ENCODE peak calls at places on chromosomes 4 and X, in nine cellular contexts. S is endodermal cell, I is heart left ventricle, L is GM23338, O is H1, D is SJSA1, V is pancreas, P is astrocyte, U is A549. R is an unnamed sample.

GRCh38 chrX:65522739-65523372 is 11.7 kb downstream of the LAS1L start:
- DNase-seq in S (no peak), I (no peak), L (no peak), O (no peak), D (no peak), V (no peak), P (peak; percentile 19), U (no peak), R (no peak)

GRCh38 chr4:8820178-8821102 is 51.2 kb downstream of the HMX1 start:
- DNase-seq in S (peak; percentile 35), I (no peak), L (no peak), O (no peak), D (no peak), V (peak; percentile 59), P (no peak), U (no peak), R (peak; percentile 15)

GRCh38 chr4:51885371-51885770 is 42.4 kb downstream of the DCUN1D4 start:
- DNase-seq in S (peak; percentile 73), I (no peak), L (peak; percentile 77), O (no peak), D (peak; percentile 11), V (no peak), P (peak; percentile 20), U (peak; percentile 19), R (no peak)

GRCh38 chrX:131577999-131578734 is 34.3 kb downstream of the OR13H1 start:
- DNase-seq in S (no peak), I (no peak), L (peak; percentile 7), O (no peak), D (no peak), V (no peak), P (no peak), U (peak; percentile 64), R (no peak)

GRCh38 chr4:3612275-3612674 is 80.1 kb upstream of the LRPAP1 start:
- DNase-seq in S (no peak), I (no peak), L (no peak), O (no peak), D (no peak), V (no peak), P (no peak), U (no peak), R (no peak)

GRCh38 chr4:188714907-188715306 is 575.7 kb downstream of the TRIML1 start:
- DNase-seq in S (no peak), I (no peak), L (no peak), O (no peak), D (no peak), V (no peak), P (peak; percentile 14), U (no peak), R (no peak)

GRCh38 chr4:159010563-159011260 is 92.2 kb upstream of the RAPGEF2 start:
- DNase-seq in S (no peak), I (peak; percentile 75), L (no peak), O (no peak), D (no peak), V (peak; percentile 79), P (peak; percentile 74), U (peak; percentile 50), R (peak; percentile 55)

GRCh38 chr4:118848901-118849300 is 13.0 kb upstream of the SEC24D start:
- DNase-seq in S (no peak), I (no peak), L (no peak), O (no peak), D (no peak), V (no peak), P (no peak), U (no peak), R (no peak)

GRCh38 chr4:107876096-107876495 is 51.4 kb downstream of the SGMS2 start:
- DNase-seq in S (no peak), I (no peak), L (no peak), O (no peak), D (no peak), V (no peak), P (no peak), U (no peak), R (no peak)

GRCh38 chr4:1168291-1169031 is 3.9 kb downstream of the SPON2 start:
- DNase-seq in S (peak; percentile 48), I (no peak), L (no peak), O (no peak), D (no peak), V (peak; percentile 78), P (no peak), U (no peak), R (no peak)

GRCh38 chrX:124217289-124218251 is 114.9 kb upstream of the TEX13D start:
- DNase-seq in S (peak; percentile 63), I (peak; percentile 38), L (peak; percentile 42), O (no peak), D (peak; percentile 1), V (no peak), P (peak; percentile 61), U (no peak), R (no peak)

GRCh38 chrX:98523026-98523425 is 1639.3 kb downstream of the RPA4 start:
- DNase-seq in S (peak; percentile 51), I (no peak), L (peak; percentile 3), O (no peak), D (no peak), V (no peak), P (no peak), U (no peak), R (no peak)

GRCh38 chr4:106809083-106809482 is 227.0 kb downstream of the DKK2 start:
- DNase-seq in S (no peak), I (no peak), L (peak; percentile 35), O (no peak), D (peak; percentile 40), V (no peak), P (peak; percentile 43), U (peak; percentile 20), R (no peak)

DNA sequence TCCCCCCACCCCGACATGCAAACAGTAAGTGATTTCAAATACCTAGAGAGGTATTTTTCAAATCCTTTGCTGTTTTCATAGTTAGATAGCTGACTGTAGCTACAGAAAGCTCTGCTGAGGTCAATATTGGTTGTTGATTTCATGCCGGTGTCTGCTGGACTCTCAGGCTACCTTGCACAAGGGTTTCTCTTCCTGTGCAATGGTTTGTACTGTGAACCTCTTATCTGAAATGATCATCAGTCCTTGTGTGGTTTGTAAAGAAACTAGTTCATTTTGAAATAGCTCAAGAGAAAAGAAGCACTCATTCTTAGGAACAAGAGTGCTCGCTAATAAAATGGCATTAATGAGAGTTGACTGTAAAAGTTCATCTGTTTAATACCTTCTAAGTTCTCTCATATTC is 2.1 kb downstream of the MTM1 start:
- DNase-seq in S (no peak), I (no peak), L (no peak), O (no peak), D (no peak), V (no peak), P (no peak), U (no peak), R (no peak)
- H3K4me1 ChIP-seq in S (no peaks in the 10 kb centered on the region), I (peaks cover 3% of the 10 kb centered on the region), L (peaks cover 45% of the 10 kb centered on the region), O (no peaks in the 10 kb centered on the region), D (peaks cover 43% of the 10 kb centered on the region), V (peaks cover 9% of the 10 kb centered on the region), P (peaks cover 8% of the 10 kb centered on the region), U (peaks cover 46% of the 10 kb centered on the region), R (no peaks in the 10 kb centered on the region)

GRCh38 chrX:25012793-25013592 is 2.8 kb downstream of the ARX start:
- DNase-seq in S (peak; percentile 83), I (no peak), L (no peak), O (no peak), D (no peak), V (no peak), P (no peak), U (peak; percentile 35), R (no peak)
- H3K4me3 ChIP-seq in S (no peak overlapping the region), I (peak overlapping the region; percentile 42), L (peak overlapping the region; percentile 38), O (no peak overlapping the region), D (no peak overlapping the region), V (peak overlapping the region; percentile 2), P (no peak overlapping the region), U (peak overlapping the region; percentile 74), R (peak overlapping the region; percentile 15)

DNA sequence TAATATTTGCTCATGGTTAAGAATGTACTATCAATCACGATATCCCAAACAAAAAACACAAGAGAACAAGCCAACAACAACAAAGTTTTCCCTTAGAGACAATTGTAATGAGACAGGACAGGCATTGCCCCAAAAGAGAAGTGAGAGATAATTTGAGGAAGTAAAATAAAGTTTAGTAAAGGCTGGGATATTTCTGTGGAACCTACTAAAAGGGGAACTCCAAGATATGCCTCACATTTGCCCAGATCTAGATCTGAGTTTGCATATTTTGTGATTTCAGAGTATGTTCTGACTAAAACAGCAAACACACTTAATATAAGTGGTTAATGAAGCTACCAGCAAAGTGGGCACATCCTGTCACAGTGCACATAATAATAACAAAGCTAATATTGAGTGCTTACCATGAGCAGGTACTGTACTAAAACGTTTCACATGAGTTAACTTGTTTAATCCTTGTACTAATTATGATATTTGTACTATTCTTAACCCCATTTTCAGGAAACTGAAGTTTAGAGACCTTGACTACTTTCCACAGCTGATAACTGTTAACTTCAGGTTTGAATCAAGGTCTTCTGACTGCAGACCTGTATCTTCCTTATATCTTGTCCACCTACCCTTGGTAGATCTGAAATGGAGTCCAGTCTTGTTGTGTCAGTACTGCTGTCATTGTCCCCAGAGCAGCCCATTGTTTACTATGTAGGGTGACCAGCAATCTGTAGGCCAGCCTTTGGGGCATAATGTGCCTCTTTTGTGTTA is 26.0 kb upstream of the BMP2K start:
- DNase-seq in S (no peak), I (no peak), L (no peak), O (no peak), D (no peak), V (no peak), P (no peak), U (no peak), R (no peak)
- H3K4me1 ChIP-seq in S (no peaks in the 10 kb centered on the region), I (peaks cover 17% of the 10 kb centered on the region), L (no peaks in the 10 kb centered on the region), O (no peaks in the 10 kb centered on the region), D (no peaks in the 10 kb centered on the region), V (no peaks in the 10 kb centered on the region), P (no peaks in the 10 kb centered on the region), U (no peaks in the 10 kb centered on the region), R (no peaks in the 10 kb centered on the region)

GRCh38 chr4:137534516-137534915 is 2.2 kb upstream of the PCDH18 start:
- DNase-seq in S (no peak), I (no peak), L (no peak), O (no peak), D (no peak), V (no peak), P (no peak), U (no peak), R (no peak)
- H3K4me3 ChIP-seq in S (no peak overlapping the region), I (no peak overlapping the region), L (no peak overlapping the region), O (no peak overlapping the region), D (no peak overlapping the region), V (no peak overlapping the region), P (no peak overlapping the region), U (no peak overlapping the region), R (no peak overlapping the region)

R was measured in colonic mucosa.